ENCODE peak calls at places on chromosomes 2 and 18, in nine cellular contexts. One of them, this sample, is unnamed.

GRCh38 chr2:238974510-238975166 is 126.8 kb downstream of the TWIST2 start:
- DNase-seq in stomach: no peak
- DNase-seq in CD4-positive, alpha-beta T cell: no peak
- DNase-seq in pancreas: no peak
- DNase-seq in Karpas-422: no peak
- DNase-seq in tibial artery: no peak
- DNase-seq in right atrium auricular region: peak
- DNase-seq in esophagus squamous epithelium: no peak
- DNase-seq in heart left ventricle: no peak
- DNase-seq in this sample: peak

GRCh38 chr2:86492057-86492456 is 50.9 kb downstream of the KDM3A start:
- DNase-seq in stomach: no peak
- DNase-seq in CD4-positive, alpha-beta T cell: no peak
- DNase-seq in pancreas: no peak
- DNase-seq in Karpas-422: no peak
- DNase-seq in tibial artery: no peak
- DNase-seq in right atrium auricular region: no peak
- DNase-seq in esophagus squamous epithelium: no peak
- DNase-seq in heart left ventricle: no peak
- DNase-seq in this sample: no peak

GRCh38 chr2:213232649-213233437 is 51.4 kb upstream of the SPAG16 start:
- DNase-seq in stomach: no peak
- DNase-seq in CD4-positive, alpha-beta T cell: peak
- DNase-seq in pancreas: no peak
- DNase-seq in Karpas-422: no peak
- DNase-seq in tibial artery: no peak
- DNase-seq in right atrium auricular region: no peak
- DNase-seq in esophagus squamous epithelium: no peak
- DNase-seq in heart left ventricle: no peak
- DNase-seq in this sample: peak

GRCh38 chr2:222859786-222860726 is 780 bp upstream of the ACSL3 start:
- DNase-seq in stomach: peak
- DNase-seq in CD4-positive, alpha-beta T cell: no peak
- DNase-seq in pancreas: peak
- DNase-seq in Karpas-422: peak
- DNase-seq in tibial artery: peak
- DNase-seq in right atrium auricular region: peak
- DNase-seq in esophagus squamous epithelium: no peak
- DNase-seq in heart left ventricle: peak
- DNase-seq in this sample: no peak

GRCh38 chr2:227450921-227451654 is 20.9 kb upstream of the AGFG1 start:
- DNase-seq in stomach: no peak
- DNase-seq in CD4-positive, alpha-beta T cell: no peak
- DNase-seq in pancreas: peak
- DNase-seq in Karpas-422: no peak
- DNase-seq in tibial artery: no peak
- DNase-seq in right atrium auricular region: no peak
- DNase-seq in esophagus squamous epithelium: no peak
- DNase-seq in heart left ventricle: no peak
- DNase-seq in this sample: no peak

GRCh38 chr18:498901-499300 is 1.6 kb downstream of the COLEC12 start:
- DNase-seq in stomach: no peak
- DNase-seq in CD4-positive, alpha-beta T cell: no peak
- DNase-seq in pancreas: no peak
- DNase-seq in Karpas-422: no peak
- DNase-seq in tibial artery: no peak
- DNase-seq in right atrium auricular region: no peak
- DNase-seq in esophagus squamous epithelium: no peak
- DNase-seq in heart left ventricle: no peak
- DNase-seq in this sample: no peak

GRCh38 chr2:188870289-188870688 is 103.9 kb upstream of the COL3A1 start:
- DNase-seq in stomach: no peak
- DNase-seq in CD4-positive, alpha-beta T cell: no peak
- DNase-seq in pancreas: no peak
- DNase-seq in Karpas-422: no peak
- DNase-seq in tibial artery: no peak
- DNase-seq in right atrium auricular region: no peak
- DNase-seq in esophagus squamous epithelium: no peak
- DNase-seq in heart left ventricle: no peak
- DNase-seq in this sample: no peak

GRCh38 chr2:102975996-102976636 is 214.3 kb downstream of the TMEM182 start:
- DNase-seq in stomach: no peak
- DNase-seq in CD4-positive, alpha-beta T cell: no peak
- DNase-seq in pancreas: no peak
- DNase-seq in Karpas-422: peak
- DNase-seq in tibial artery: no peak
- DNase-seq in right atrium auricular region: no peak
- DNase-seq in esophagus squamous epithelium: no peak
- DNase-seq in heart left ventricle: peak
- DNase-seq in this sample: no peak

GRCh38 chr18:57107141-57107832 is 39.6 kb upstream of the BOD1L2 start:
- DNase-seq in stomach: no peak
- DNase-seq in CD4-positive, alpha-beta T cell: no peak
- DNase-seq in pancreas: no peak
- DNase-seq in Karpas-422: peak
- DNase-seq in tibial artery: no peak
- DNase-seq in right atrium auricular region: no peak
- DNase-seq in esophagus squamous epithelium: no peak
- DNase-seq in heart left ventricle: no peak
- DNase-seq in this sample: no peak

GRCh38 chr2:175207741-175208438 is 26.4 kb upstream of the ATP5MC3 start:
- DNase-seq in stomach: peak
- DNase-seq in CD4-positive, alpha-beta T cell: no peak
- DNase-seq in pancreas: peak
- DNase-seq in Karpas-422: no peak
- DNase-seq in tibial artery: no peak
- DNase-seq in right atrium auricular region: peak
- DNase-seq in esophagus squamous epithelium: no peak
- DNase-seq in heart left ventricle: peak
- DNase-seq in this sample: no peak

GRCh38 chr18:79372991-79373390 is 22.7 kb upstream of the NFATC1 start:
- DNase-seq in stomach: no peak
- DNase-seq in CD4-positive, alpha-beta T cell: no peak
- DNase-seq in pancreas: no peak
- DNase-seq in Karpas-422: no peak
- DNase-seq in tibial artery: no peak
- DNase-seq in right atrium auricular region: no peak
- DNase-seq in esophagus squamous epithelium: no peak
- DNase-seq in heart left ventricle: no peak
- DNase-seq in this sample: no peak
- H3K27ac ChIP-seq in stomach: no peak
- H3K27ac ChIP-seq in CD4-positive, alpha-beta T cell: no peak
- H3K27ac ChIP-seq in pancreas: no peak
- H3K27ac ChIP-seq in Karpas-422: no peak
- H3K27ac ChIP-seq in tibial artery: no peak
- H3K27ac ChIP-seq in right atrium auricular region: no peak
- H3K27ac ChIP-seq in esophagus squamous epithelium: no peak
- H3K27ac ChIP-seq in heart left ventricle: no peak
- H3K27ac ChIP-seq in this sample: peak

GRCh38 chr18:28177828-28178635 is 1.1 kb upstream of the CDH2 start:
- DNase-seq in stomach: peak
- DNase-seq in CD4-positive, alpha-beta T cell: no peak
- DNase-seq in pancreas: no peak
- DNase-seq in Karpas-422: no peak
- DNase-seq in tibial artery: no peak
- DNase-seq in right atrium auricular region: no peak
- DNase-seq in esophagus squamous epithelium: no peak
- DNase-seq in heart left ventricle: peak
- DNase-seq in this sample: peak
- H3K27ac ChIP-seq in stomach: peak
- H3K27ac ChIP-seq in CD4-positive, alpha-beta T cell: no peak
- H3K27ac ChIP-seq in pancreas: no peak
- H3K27ac ChIP-seq in Karpas-422: no peak
- H3K27ac ChIP-seq in tibial artery: peak
- H3K27ac ChIP-seq in right atrium auricular region: peak
- H3K27ac ChIP-seq in esophagus squamous epithelium: no peak
- H3K27ac ChIP-seq in heart left ventricle: peak
- H3K27ac ChIP-seq in this sample: peak

GRCh38 chr2:154568413-154568812 is 130.1 kb upstream of the KCNJ3 start:
- DNase-seq in stomach: no peak
- DNase-seq in CD4-positive, alpha-beta T cell: no peak
- DNase-seq in pancreas: no peak
- DNase-seq in Karpas-422: no peak
- DNase-seq in tibial artery: no peak
- DNase-seq in right atrium auricular region: no peak
- DNase-seq in esophagus squamous epithelium: no peak
- DNase-seq in heart left ventricle: no peak
- DNase-seq in this sample: no peak
- H3K27ac ChIP-seq in stomach: no peak
- H3K27ac ChIP-seq in CD4-positive, alpha-beta T cell: no peak
- H3K27ac ChIP-seq in pancreas: no peak
- H3K27ac ChIP-seq in Karpas-422: no peak
- H3K27ac ChIP-seq in tibial artery: no peak
- H3K27ac ChIP-seq in right atrium auricular region: no peak
- H3K27ac ChIP-seq in esophagus squamous epithelium: no peak
- H3K27ac ChIP-seq in heart left ventricle: no peak
- H3K27ac ChIP-seq in this sample: no peak

DNA sequence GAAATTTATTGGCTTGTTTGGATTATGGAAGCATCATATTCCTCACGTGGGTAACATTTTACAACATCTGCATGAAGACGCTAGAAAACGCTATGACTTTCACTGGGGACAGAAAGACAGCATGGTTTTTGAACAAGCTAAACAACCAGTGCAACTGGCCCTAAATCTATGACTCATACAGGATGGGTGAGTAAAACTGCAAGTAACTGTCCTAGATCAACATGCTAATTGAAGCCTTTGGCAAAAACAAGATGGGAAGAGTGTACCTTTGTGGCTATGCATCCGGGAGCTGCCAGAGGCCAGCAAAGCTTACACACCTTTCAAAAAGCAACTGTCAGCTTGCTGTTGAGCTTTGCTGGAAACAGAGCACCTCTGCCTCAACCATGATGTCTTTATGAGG is 1096.0 kb upstream of the DDX18 start:
- DNase-seq in stomach: no peak
- DNase-seq in CD4-positive, alpha-beta T cell: no peak
- DNase-seq in pancreas: no peak
- DNase-seq in Karpas-422: no peak
- DNase-seq in tibial artery: no peak
- DNase-seq in right atrium auricular region: no peak
- DNase-seq in esophagus squamous epithelium: no peak
- DNase-seq in heart left ventricle: no peak
- DNase-seq in this sample: no peak
- H3K27ac ChIP-seq in stomach: no peak
- H3K27ac ChIP-seq in CD4-positive, alpha-beta T cell: no peak
- H3K27ac ChIP-seq in pancreas: no peak
- H3K27ac ChIP-seq in Karpas-422: no peak
- H3K27ac ChIP-seq in tibial artery: no peak
- H3K27ac ChIP-seq in right atrium auricular region: no peak
- H3K27ac ChIP-seq in esophagus squamous epithelium: no peak
- H3K27ac ChIP-seq in heart left ventricle: no peak
- H3K27ac ChIP-seq in this sample: no peak

DNA sequence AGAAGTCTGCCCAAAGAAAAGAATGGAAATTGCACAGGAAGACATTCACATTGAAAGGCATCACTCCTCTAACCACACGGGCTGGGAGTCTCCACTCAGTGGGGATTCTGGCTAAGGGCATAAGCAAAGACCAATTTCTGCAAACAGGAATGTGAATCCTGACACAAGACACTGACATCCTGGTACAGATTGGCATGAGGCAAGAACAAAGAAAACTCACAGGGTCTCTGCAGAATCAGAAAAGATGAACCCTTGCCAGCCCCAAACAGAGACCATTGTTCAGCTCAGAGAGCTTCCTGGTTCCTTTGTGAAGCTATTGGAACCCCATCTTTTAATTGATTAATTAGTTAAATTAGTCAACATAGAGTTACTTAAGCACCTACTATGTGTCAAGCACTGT is 82.3 kb downstream of the UPP2 start:
- DNase-seq in stomach: no peak
- DNase-seq in CD4-positive, alpha-beta T cell: no peak
- DNase-seq in pancreas: no peak
- DNase-seq in Karpas-422: no peak
- DNase-seq in tibial artery: no peak
- DNase-seq in right atrium auricular region: no peak
- DNase-seq in esophagus squamous epithelium: no peak
- DNase-seq in heart left ventricle: no peak
- DNase-seq in this sample: peak
- H3K27ac ChIP-seq in stomach: no peak
- H3K27ac ChIP-seq in CD4-positive, alpha-beta T cell: no peak
- H3K27ac ChIP-seq in pancreas: no peak
- H3K27ac ChIP-seq in Karpas-422: no peak
- H3K27ac ChIP-seq in tibial artery: no peak
- H3K27ac ChIP-seq in right atrium auricular region: no peak
- H3K27ac ChIP-seq in esophagus squamous epithelium: no peak
- H3K27ac ChIP-seq in heart left ventricle: no peak
- H3K27ac ChIP-seq in this sample: peak

GRCh38 chr18:13268746-13269285 is 50.3 kb downstream of the LDLRAD4 start:
- DNase-seq in stomach: no peak
- DNase-seq in CD4-positive, alpha-beta T cell: no peak
- DNase-seq in pancreas: no peak
- DNase-seq in Karpas-422: no peak
- DNase-seq in tibial artery: no peak
- DNase-seq in right atrium auricular region: no peak
- DNase-seq in esophagus squamous epithelium: no peak
- DNase-seq in heart left ventricle: no peak
- DNase-seq in this sample: no peak
- H3K27ac ChIP-seq in stomach: peak
- H3K27ac ChIP-seq in CD4-positive, alpha-beta T cell: no peak
- H3K27ac ChIP-seq in pancreas: peak
- H3K27ac ChIP-seq in Karpas-422: no peak
- H3K27ac ChIP-seq in tibial artery: peak
- H3K27ac ChIP-seq in right atrium auricular region: peak
- H3K27ac ChIP-seq in esophagus squamous epithelium: no peak
- H3K27ac ChIP-seq in heart left ventricle: peak
- H3K27ac ChIP-seq in this sample: no peak